ENCODE peak calls at places on chromosomes 12 and 14, in five cellular contexts. One of them, this sample, is unnamed.

GRCh38 chr14:65422093-65422834 is 9.7 kb downstream of the FUT8 start:
- DNase-seq in retinal pigment epithelial cell: no peak
- DNase-seq in Peyer's patch: no peak
- DNase-seq in BJ: no peak
- DNase-seq in upper lobe of right lung: no peak
- DNase-seq in this sample: no peak

GRCh38 chr14:49989980-49990379 is 97.1 kb downstream of the ARF6 start:
- DNase-seq in retinal pigment epithelial cell: no peak
- DNase-seq in Peyer's patch: no peak
- DNase-seq in BJ: no peak
- DNase-seq in upper lobe of right lung: no peak
- DNase-seq in this sample: no peak

GRCh38 chr12:117318591-117318990 is 42.8 kb downstream of the NOS1 start:
- DNase-seq in retinal pigment epithelial cell: no peak
- DNase-seq in Peyer's patch: no peak
- DNase-seq in BJ: no peak
- DNase-seq in upper lobe of right lung: peak; percentile 25
- DNase-seq in this sample: no peak

GRCh38 chr12:14443531-14443930 is 78.0 kb downstream of the ATF7IP start:
- DNase-seq in retinal pigment epithelial cell: no peak
- DNase-seq in Peyer's patch: no peak
- DNase-seq in BJ: no peak
- DNase-seq in upper lobe of right lung: no peak
- DNase-seq in this sample: no peak

GRCh38 chr14:26190644-26191043 is 407.2 kb downstream of the NOVA1 start:
- DNase-seq in retinal pigment epithelial cell: no peak
- DNase-seq in Peyer's patch: no peak
- DNase-seq in BJ: no peak
- DNase-seq in upper lobe of right lung: no peak
- DNase-seq in this sample: no peak

GRCh38 chr12:103780093-103780440 is 61.0 kb downstream of the NT5DC3 start:
- DNase-seq in retinal pigment epithelial cell: no peak
- DNase-seq in Peyer's patch: peak; percentile 2
- DNase-seq in BJ: no peak
- DNase-seq in upper lobe of right lung: no peak
- DNase-seq in this sample: no peak

GRCh38 chr12:6460751-6461371 is 9.0 kb downstream of the TAPBPL start:
- DNase-seq in retinal pigment epithelial cell: no peak
- DNase-seq in Peyer's patch: no peak
- DNase-seq in BJ: no peak
- DNase-seq in upper lobe of right lung: no peak
- DNase-seq in this sample: no peak

GRCh38 chr14:63273091-63273490 is 45.6 kb downstream of the GPHB5 start:
- DNase-seq in retinal pigment epithelial cell: no peak
- DNase-seq in Peyer's patch: no peak
- DNase-seq in BJ: no peak
- DNase-seq in upper lobe of right lung: no peak
- DNase-seq in this sample: no peak

GRCh38 chr12:18689781-18690180 is 48.0 kb downstream of the PLCZ1 start:
- DNase-seq in retinal pigment epithelial cell: no peak
- DNase-seq in Peyer's patch: no peak
- DNase-seq in BJ: no peak
- DNase-seq in upper lobe of right lung: no peak
- DNase-seq in this sample: no peak

GRCh38 chr12:34387711-34388635 is 365.7 kb downstream of the ALG10 start:
- DNase-seq in retinal pigment epithelial cell: no peak
- DNase-seq in Peyer's patch: no peak
- DNase-seq in BJ: no peak
- DNase-seq in upper lobe of right lung: peak; percentile 51
- DNase-seq in this sample: no peak

GRCh38 chr14:71415404-71415690 is 508.1 kb downstream of the PCNX1 start:
- DNase-seq in retinal pigment epithelial cell: no peak
- DNase-seq in Peyer's patch: no peak
- DNase-seq in BJ: no peak
- DNase-seq in upper lobe of right lung: no peak
- DNase-seq in this sample: no peak

GRCh38 chr12:26112703-26113147 is 12.1 kb downstream of the BHLHE41 start:
- DNase-seq in retinal pigment epithelial cell: no peak
- DNase-seq in Peyer's patch: no peak
- DNase-seq in BJ: no peak
- DNase-seq in upper lobe of right lung: no peak
- DNase-seq in this sample: no peak

GRCh38 chr12:108643941-108644742 is 10.4 kb upstream of the SELPLG start:
- DNase-seq in retinal pigment epithelial cell: no peak
- DNase-seq in Peyer's patch: no peak
- DNase-seq in BJ: no peak
- DNase-seq in upper lobe of right lung: peak; percentile 87
- DNase-seq in this sample: no peak

GRCh38 chr12:104566244-104566993 is 109.7 kb downstream of the CHST11 start:
- DNase-seq in retinal pigment epithelial cell: no peak
- DNase-seq in Peyer's patch: no peak
- DNase-seq in BJ: no peak
- DNase-seq in upper lobe of right lung: no peak
- DNase-seq in this sample: no peak

GRCh38 chr14:92785601-92786426 is 8.3 kb upstream of the GOLGA5 start:
- DNase-seq in retinal pigment epithelial cell: no peak
- DNase-seq in Peyer's patch: no peak
- DNase-seq in BJ: no peak
- DNase-seq in upper lobe of right lung: no peak
- DNase-seq in this sample: peak; percentile 47

GRCh38 chr12:128637616-128638606 is 185.8 kb downstream of the SLC15A4 start:
- DNase-seq in retinal pigment epithelial cell: no peak
- DNase-seq in Peyer's patch: no peak
- DNase-seq in BJ: no peak
- DNase-seq in upper lobe of right lung: no peak
- DNase-seq in this sample: no peak

GRCh38 chr12:123152823-123153222 is 1.9 kb upstream of the PITPNM2 start:
- DNase-seq in retinal pigment epithelial cell: no peak
- DNase-seq in Peyer's patch: no peak
- DNase-seq in BJ: no peak
- DNase-seq in upper lobe of right lung: no peak
- DNase-seq in this sample: no peak

GRCh38 chr12:107349008-107349747 is 255.8 kb upstream of the CRY1 start:
- DNase-seq in retinal pigment epithelial cell: peak; percentile 80
- DNase-seq in Peyer's patch: peak; percentile 80
- DNase-seq in BJ: no peak
- DNase-seq in upper lobe of right lung: no peak
- DNase-seq in this sample: peak; percentile 35

GRCh38 chr12:124036117-124037109 is 63.4 kb downstream of the ZNF664 start:
- DNase-seq in retinal pigment epithelial cell: no peak
- DNase-seq in Peyer's patch: peak; percentile 65
- DNase-seq in BJ: no peak
- DNase-seq in upper lobe of right lung: no peak
- DNase-seq in this sample: no peak

GRCh38 chr12:93059288-93059687 is 130.2 kb upstream of the EEA1 start:
- DNase-seq in retinal pigment epithelial cell: no peak
- DNase-seq in Peyer's patch: no peak
- DNase-seq in BJ: no peak
- DNase-seq in upper lobe of right lung: no peak
- DNase-seq in this sample: no peak

GRCh38 chr12:12327802-12328201 is 22.2 kb downstream of the MANSC1 start:
- DNase-seq in retinal pigment epithelial cell: no peak
- DNase-seq in Peyer's patch: no peak
- DNase-seq in BJ: no peak
- DNase-seq in upper lobe of right lung: no peak
- DNase-seq in this sample: no peak

GRCh38 chr14:35855886-35856481 is 29.8 kb downstream of the BRMS1L start:
- DNase-seq in retinal pigment epithelial cell: no peak
- DNase-seq in Peyer's patch: no peak
- DNase-seq in BJ: no peak
- DNase-seq in upper lobe of right lung: no peak
- DNase-seq in this sample: no peak

GRCh38 chr14:64801800-64802199 is 77.9 kb downstream of the SPTB start:
- DNase-seq in retinal pigment epithelial cell: no peak
- DNase-seq in Peyer's patch: no peak
- DNase-seq in BJ: no peak
- DNase-seq in upper lobe of right lung: no peak
- DNase-seq in this sample: no peak

GRCh38 chr12:127767631-127768030 is 499.3 kb upstream of the TMEM132C start:
- DNase-seq in retinal pigment epithelial cell: no peak
- DNase-seq in Peyer's patch: no peak
- DNase-seq in BJ: no peak
- DNase-seq in upper lobe of right lung: no peak
- DNase-seq in this sample: no peak

GRCh38 chr14:56810850-56811595 is 744 bp upstream of the OTX2 start:
- DNase-seq in retinal pigment epithelial cell: no peak
- DNase-seq in Peyer's patch: no peak
- DNase-seq in BJ: no peak
- DNase-seq in upper lobe of right lung: no peak
- DNase-seq in this sample: no peak

GRCh38 chr14:56811596-56812363 is 1.5 kb upstream of the OTX2 start:
- DNase-seq in retinal pigment epithelial cell: no peak
- DNase-seq in Peyer's patch: no peak
- DNase-seq in BJ: no peak
- DNase-seq in upper lobe of right lung: no peak
- DNase-seq in this sample: no peak

GRCh38 chr14:56809262-56810215 is 740 bp downstream of the OTX2 start:
- DNase-seq in retinal pigment epithelial cell: no peak
- DNase-seq in Peyer's patch: no peak
- DNase-seq in BJ: no peak
- DNase-seq in upper lobe of right lung: no peak
- DNase-seq in this sample: no peak

GRCh38 chr14:56808314-56809201 is 1.7 kb downstream of the OTX2 start:
- DNase-seq in retinal pigment epithelial cell: no peak
- DNase-seq in Peyer's patch: no peak
- DNase-seq in BJ: no peak
- DNase-seq in upper lobe of right lung: no peak
- DNase-seq in this sample: no peak

GRCh38 chr14:56810341-56810740 is at the start of gene OTX2:
- DNase-seq in retinal pigment epithelial cell: peak; percentile 93
- DNase-seq in Peyer's patch: no peak
- DNase-seq in BJ: no peak
- DNase-seq in upper lobe of right lung: no peak
- DNase-seq in this sample: no peak
- H3K4me3 ChIP-seq in retinal pigment epithelial cell: peak within 1 kb of the TSS; percentile 95
- H3K4me3 ChIP-seq in Peyer's patch: no peak within 1 kb of the TSS
- H3K4me3 ChIP-seq in BJ: no peak within 1 kb of the TSS
- H3K4me3 ChIP-seq in upper lobe of right lung: no peak within 1 kb of the TSS
- H3K4me3 ChIP-seq in this sample: no peak within 1 kb of the TSS

GRCh38 chr12:29208935-29209701 is 60.0 kb downstream of the FAR2 start:
- DNase-seq in retinal pigment epithelial cell: no peak
- DNase-seq in Peyer's patch: no peak
- DNase-seq in BJ: no peak
- DNase-seq in upper lobe of right lung: no peak
- DNase-seq in this sample: no peak
- TF ChIP-seq CTCF in retinal pigment epithelial cell: no peak
- TF ChIP-seq CTCF in Peyer's patch: no peak
- TF ChIP-seq CTCF in BJ: no peak
- TF ChIP-seq CTCF in upper lobe of right lung: no peak
- TF ChIP-seq CTCF in this sample: no peak

DNA sequence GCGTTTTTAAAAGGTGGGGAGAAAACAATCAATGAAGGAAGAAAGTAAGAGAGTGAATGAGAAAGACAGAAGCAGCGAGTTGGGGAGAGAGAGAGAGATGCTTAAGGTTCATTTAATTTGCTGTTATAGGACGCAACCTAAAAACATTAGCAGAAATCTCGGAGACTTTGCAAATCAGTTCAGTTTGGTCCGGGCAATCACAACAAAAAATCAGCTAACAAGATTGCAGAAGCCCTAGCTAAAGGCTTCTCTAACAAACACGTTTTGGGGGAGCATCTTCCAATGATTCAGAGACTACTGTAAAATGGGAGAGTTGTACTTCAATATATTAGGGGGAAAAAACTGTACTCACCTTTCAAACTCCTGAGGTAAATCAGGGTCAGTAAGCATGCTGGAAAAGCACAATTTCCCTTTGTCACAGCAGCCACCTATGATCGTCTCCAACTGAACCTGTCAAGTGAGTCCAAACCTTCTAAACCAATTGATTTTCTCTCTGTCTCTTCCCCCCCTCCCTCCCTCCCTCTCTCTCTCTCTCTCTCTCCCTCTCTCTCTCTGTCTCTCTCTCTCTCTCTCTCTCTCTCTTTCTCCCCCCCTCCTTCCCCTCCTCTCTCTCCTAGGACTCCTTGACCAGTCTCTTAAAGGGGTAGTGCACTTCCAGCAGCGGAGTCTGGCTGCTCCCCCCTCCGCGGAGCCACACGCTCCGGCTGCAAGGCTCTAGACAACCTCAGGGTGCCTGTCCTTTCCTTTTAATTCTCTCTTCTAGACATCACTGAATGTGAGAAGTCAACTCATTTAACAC is at the start of gene SOX5:
- DNase-seq in retinal pigment epithelial cell: peak; percentile 35
- DNase-seq in Peyer's patch: no peak
- DNase-seq in BJ: no peak
- DNase-seq in upper lobe of right lung: peak; percentile 67
- DNase-seq in this sample: no peak
- H3K4me3 ChIP-seq in retinal pigment epithelial cell: peak within 1 kb of the TSS; percentile 59
- H3K4me3 ChIP-seq in Peyer's patch: no peak within 1 kb of the TSS
- H3K4me3 ChIP-seq in BJ: no peak within 1 kb of the TSS
- H3K4me3 ChIP-seq in upper lobe of right lung: peak within 1 kb of the TSS; percentile 49
- H3K4me3 ChIP-seq in this sample: no peak within 1 kb of the TSS

GRCh38 chr14:101839236-101839635 is 77.7 kb downstream of the PPP2R5C start:
- DNase-seq in retinal pigment epithelial cell: no peak
- DNase-seq in Peyer's patch: peak; percentile 76
- DNase-seq in BJ: no peak
- DNase-seq in upper lobe of right lung: no peak
- DNase-seq in this sample: no peak

GRCh38 chr14:101839661-101840060 is 78.2 kb downstream of the PPP2R5C start:
- DNase-seq in retinal pigment epithelial cell: no peak
- DNase-seq in Peyer's patch: no peak
- DNase-seq in BJ: no peak
- DNase-seq in upper lobe of right lung: no peak
- DNase-seq in this sample: no peak

GRCh38 chr14:101843038-101843437 is 81.5 kb downstream of the PPP2R5C start:
- DNase-seq in retinal pigment epithelial cell: no peak
- DNase-seq in Peyer's patch: no peak
- DNase-seq in BJ: no peak
- DNase-seq in upper lobe of right lung: no peak
- DNase-seq in this sample: no peak

GRCh38 chr14:101838476-101838875 is 77.0 kb downstream of the PPP2R5C start:
- DNase-seq in retinal pigment epithelial cell: no peak
- DNase-seq in Peyer's patch: no peak
- DNase-seq in BJ: no peak
- DNase-seq in upper lobe of right lung: no peak
- DNase-seq in this sample: no peak

DNA sequence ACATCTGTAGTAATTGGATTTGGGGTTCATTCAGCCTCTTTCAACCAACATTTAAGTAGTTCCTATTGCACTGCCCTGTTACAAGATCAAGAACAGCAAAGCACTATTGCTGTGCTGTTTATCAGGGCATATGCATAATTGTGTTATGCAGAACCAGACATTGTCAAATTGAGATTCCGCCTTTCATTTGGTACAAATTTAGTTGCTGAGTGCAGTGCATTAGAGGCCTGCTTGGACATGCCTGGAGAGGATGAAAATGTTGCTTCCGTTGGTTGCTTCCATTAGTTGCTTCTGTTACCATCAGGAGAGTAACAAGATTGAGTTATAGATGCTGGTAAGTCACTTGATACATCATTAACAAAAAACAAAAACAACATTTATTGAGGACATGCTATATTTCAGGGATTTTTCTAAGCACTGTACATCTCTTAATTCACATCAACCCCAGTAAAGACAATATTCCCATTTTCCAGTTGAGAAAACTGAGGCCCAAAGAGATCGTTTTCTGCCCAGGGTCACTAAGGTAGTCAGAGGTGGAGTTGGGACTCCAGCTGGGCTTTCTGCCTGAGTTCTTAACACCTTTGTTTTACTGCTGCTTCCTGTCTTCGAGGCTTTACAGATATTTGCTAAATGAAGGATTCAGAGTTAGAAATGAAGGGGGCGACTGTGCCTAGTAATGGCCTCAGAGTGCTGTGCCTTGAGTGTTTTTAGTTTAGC is 79.3 kb downstream of the PPP2R5C start:
- DNase-seq in retinal pigment epithelial cell: no peak
- DNase-seq in Peyer's patch: no peak
- DNase-seq in BJ: no peak
- DNase-seq in upper lobe of right lung: no peak
- DNase-seq in this sample: no peak
- TF ChIP-seq CTCF in retinal pigment epithelial cell: no peak
- TF ChIP-seq CTCF in Peyer's patch: no peak
- TF ChIP-seq CTCF in BJ: no peak
- TF ChIP-seq CTCF in upper lobe of right lung: no peak
- TF ChIP-seq CTCF in this sample: no peak

This sample was measured in AG09309.